ENCODE peak calls at places on chromosomes 11 and 22, in six cellular contexts. One of them, this sample, is unnamed.

GRCh38 chr22:39664485-39665200 is 94.1 kb downstream of the CACNA1I start:
- DNase-seq in HEK293T: peak; percentile 83
- DNase-seq in iPS DF 19.7: no peak
- DNase-seq in ovary: no peak
- DNase-seq in stimulated activated CD8-positive, alpha-beta memory T cell treated with anti-CD3 and anti-CD28 coated beads, Interleukin-4, amount 100 ng/mL, for 1 hour: no peak
- DNase-seq in EL: no peak
- DNase-seq in this sample: peak; percentile 55

GRCh38 chr22:47027766-47028165 is 265.3 kb downstream of the TBC1D22A start:
- DNase-seq in iPS DF 19.7: no peak
- DNase-seq in ovary: no peak
- DNase-seq in EL: no peak
- DNase-seq in stimulated activated CD8-positive, alpha-beta memory T cell treated with anti-CD3 and anti-CD28 coated beads, Interleukin-4, amount 100 ng/mL, for 1 hour: no peak
- DNase-seq in HEK293T: no peak
- DNase-seq in this sample: no peak

GRCh38 chr11:19441752-19442553 is 201.2 kb upstream of the E2F8 start:
- DNase-seq in ovary: peak; percentile 47
- DNase-seq in HEK293T: peak; percentile 12
- DNase-seq in iPS DF 19.7: no peak
- DNase-seq in EL: peak; percentile 97
- DNase-seq in stimulated activated CD8-positive, alpha-beta memory T cell treated with anti-CD3 and anti-CD28 coated beads, Interleukin-4, amount 100 ng/mL, for 1 hour: no peak
- DNase-seq in this sample: no peak

GRCh38 chr11:107042748-107043147 is 24.5 kb upstream of the GUCY1A2 start:
- DNase-seq in HEK293T: no peak
- DNase-seq in iPS DF 19.7: no peak
- DNase-seq in EL: no peak
- DNase-seq in stimulated activated CD8-positive, alpha-beta memory T cell treated with anti-CD3 and anti-CD28 coated beads, Interleukin-4, amount 100 ng/mL, for 1 hour: no peak
- DNase-seq in ovary: no peak
- DNase-seq in this sample: no peak

GRCh38 chr11:93370260-93370659 is 39.7 kb downstream of the DEUP1 start:
- DNase-seq in ovary: no peak
- DNase-seq in EL: peak; percentile 61
- DNase-seq in HEK293T: no peak
- DNase-seq in iPS DF 19.7: no peak
- DNase-seq in stimulated activated CD8-positive, alpha-beta memory T cell treated with anti-CD3 and anti-CD28 coated beads, Interleukin-4, amount 100 ng/mL, for 1 hour: no peak
- DNase-seq in this sample: no peak

GRCh38 chr11:131036544-131036943 is 120.3 kb upstream of the SNX19 start:
- DNase-seq in stimulated activated CD8-positive, alpha-beta memory T cell treated with anti-CD3 and anti-CD28 coated beads, Interleukin-4, amount 100 ng/mL, for 1 hour: no peak
- DNase-seq in ovary: no peak
- DNase-seq in EL: no peak
- DNase-seq in iPS DF 19.7: no peak
- DNase-seq in HEK293T: no peak
- DNase-seq in this sample: no peak

GRCh38 chr11:117836077-117836960 is 11.8 kb upstream of the FXYD2 start:
- DNase-seq in HEK293T: no peak
- DNase-seq in EL: no peak
- DNase-seq in ovary: peak; percentile 16
- DNase-seq in iPS DF 19.7: no peak
- DNase-seq in stimulated activated CD8-positive, alpha-beta memory T cell treated with anti-CD3 and anti-CD28 coated beads, Interleukin-4, amount 100 ng/mL, for 1 hour: no peak
- DNase-seq in this sample: no peak

GRCh38 chr22:46352691-46353386 is 17.3 kb downstream of the TRMU start:
- DNase-seq in EL: peak; percentile 18
- DNase-seq in ovary: no peak
- DNase-seq in iPS DF 19.7: no peak
- DNase-seq in stimulated activated CD8-positive, alpha-beta memory T cell treated with anti-CD3 and anti-CD28 coated beads, Interleukin-4, amount 100 ng/mL, for 1 hour: no peak
- DNase-seq in HEK293T: no peak
- DNase-seq in this sample: no peak

GRCh38 chr11:48019230-48019584 is 38.8 kb downstream of the PTPRJ start:
- DNase-seq in iPS DF 19.7: no peak
- DNase-seq in stimulated activated CD8-positive, alpha-beta memory T cell treated with anti-CD3 and anti-CD28 coated beads, Interleukin-4, amount 100 ng/mL, for 1 hour: no peak
- DNase-seq in ovary: no peak
- DNase-seq in EL: no peak
- DNase-seq in HEK293T: no peak
- DNase-seq in this sample: no peak

GRCh38 chr11:19087658-19088057 is 27.1 kb upstream of the MRGPRX2 start:
- DNase-seq in HEK293T: no peak
- DNase-seq in stimulated activated CD8-positive, alpha-beta memory T cell treated with anti-CD3 and anti-CD28 coated beads, Interleukin-4, amount 100 ng/mL, for 1 hour: no peak
- DNase-seq in iPS DF 19.7: no peak
- DNase-seq in EL: peak; percentile 94
- DNase-seq in ovary: no peak
- DNase-seq in this sample: no peak

GRCh38 chr22:49704345-49705215 is 123.1 kb downstream of the BRD1 start:
- DNase-seq in EL: no peak
- DNase-seq in stimulated activated CD8-positive, alpha-beta memory T cell treated with anti-CD3 and anti-CD28 coated beads, Interleukin-4, amount 100 ng/mL, for 1 hour: no peak
- DNase-seq in ovary: no peak
- DNase-seq in iPS DF 19.7: no peak
- DNase-seq in HEK293T: no peak
- DNase-seq in this sample: no peak

GRCh38 chr22:20578192-20578591 is 70.8 kb downstream of the MED15 start:
- DNase-seq in stimulated activated CD8-positive, alpha-beta memory T cell treated with anti-CD3 and anti-CD28 coated beads, Interleukin-4, amount 100 ng/mL, for 1 hour: no peak
- DNase-seq in iPS DF 19.7: no peak
- DNase-seq in HEK293T: no peak
- DNase-seq in EL: no peak
- DNase-seq in ovary: no peak
- DNase-seq in this sample: no peak

GRCh38 chr22:20656516-20656901 is 117.4 kb upstream of the SERPIND1 start:
- DNase-seq in HEK293T: no peak
- DNase-seq in stimulated activated CD8-positive, alpha-beta memory T cell treated with anti-CD3 and anti-CD28 coated beads, Interleukin-4, amount 100 ng/mL, for 1 hour: no peak
- DNase-seq in iPS DF 19.7: no peak
- DNase-seq in EL: no peak
- DNase-seq in ovary: no peak
- DNase-seq in this sample: no peak

GRCh38 chr11:20125927-20126326 is 34.3 kb downstream of the DBX1 start:
- DNase-seq in HEK293T: no peak
- DNase-seq in stimulated activated CD8-positive, alpha-beta memory T cell treated with anti-CD3 and anti-CD28 coated beads, Interleukin-4, amount 100 ng/mL, for 1 hour: no peak
- DNase-seq in iPS DF 19.7: no peak
- DNase-seq in EL: peak; percentile 73
- DNase-seq in ovary: no peak
- DNase-seq in this sample: no peak

GRCh38 chr11:12808519-12808918 is 134.3 kb downstream of the TEAD1 start:
- DNase-seq in EL: peak; percentile 72
- DNase-seq in ovary: no peak
- DNase-seq in iPS DF 19.7: no peak
- DNase-seq in stimulated activated CD8-positive, alpha-beta memory T cell treated with anti-CD3 and anti-CD28 coated beads, Interleukin-4, amount 100 ng/mL, for 1 hour: no peak
- DNase-seq in HEK293T: no peak
- DNase-seq in this sample: no peak

GRCh38 chr11:111912535-111912934 is at the start of gene HSPB2:
- DNase-seq in stimulated activated CD8-positive, alpha-beta memory T cell treated with anti-CD3 and anti-CD28 coated beads, Interleukin-4, amount 100 ng/mL, for 1 hour: no peak
- DNase-seq in ovary: peak; percentile 41
- DNase-seq in iPS DF 19.7: no peak
- DNase-seq in EL: no peak
- DNase-seq in HEK293T: no peak
- DNase-seq in this sample: no peak

GRCh38 chr11:120344302-120345004 is 8.2 kb downstream of the ARHGEF12 start:
- DNase-seq in iPS DF 19.7: no peak
- DNase-seq in EL: peak; percentile 83
- DNase-seq in HEK293T: no peak
- DNase-seq in stimulated activated CD8-positive, alpha-beta memory T cell treated with anti-CD3 and anti-CD28 coated beads, Interleukin-4, amount 100 ng/mL, for 1 hour: no peak
- DNase-seq in ovary: no peak
- DNase-seq in this sample: no peak

GRCh38 chr11:92762175-92762574 is 207.3 kb upstream of the MTNR1B start:
- DNase-seq in ovary: no peak
- DNase-seq in iPS DF 19.7: no peak
- DNase-seq in HEK293T: no peak
- DNase-seq in EL: no peak
- DNase-seq in stimulated activated CD8-positive, alpha-beta memory T cell treated with anti-CD3 and anti-CD28 coated beads, Interleukin-4, amount 100 ng/mL, for 1 hour: no peak
- DNase-seq in this sample: no peak

GRCh38 chr22:33054276-33054675 is 3.9 kb downstream of the SYN3 start:
- DNase-seq in stimulated activated CD8-positive, alpha-beta memory T cell treated with anti-CD3 and anti-CD28 coated beads, Interleukin-4, amount 100 ng/mL, for 1 hour: no peak
- DNase-seq in EL: no peak
- DNase-seq in ovary: no peak
- DNase-seq in iPS DF 19.7: no peak
- DNase-seq in HEK293T: no peak
- DNase-seq in this sample: no peak

GRCh38 chr11:6397156-6397555 is 6.9 kb downstream of the SMPD1 start:
- DNase-seq in ovary: no peak
- DNase-seq in iPS DF 19.7: no peak
- DNase-seq in HEK293T: no peak
- DNase-seq in EL: peak; percentile 30
- DNase-seq in stimulated activated CD8-positive, alpha-beta memory T cell treated with anti-CD3 and anti-CD28 coated beads, Interleukin-4, amount 100 ng/mL, for 1 hour: no peak
- DNase-seq in this sample: no peak

GRCh38 chr11:1879941-1880720 is 11.6 kb downstream of the PRR33 start:
- DNase-seq in iPS DF 19.7: no peak
- DNase-seq in stimulated activated CD8-positive, alpha-beta memory T cell treated with anti-CD3 and anti-CD28 coated beads, Interleukin-4, amount 100 ng/mL, for 1 hour: no peak
- DNase-seq in HEK293T: no peak
- DNase-seq in ovary: peak; percentile 75
- DNase-seq in EL: no peak
- DNase-seq in this sample: no peak

GRCh38 chr11:45475135-45475534 is 189.0 kb upstream of the SYT13 start:
- DNase-seq in ovary: no peak
- DNase-seq in EL: no peak
- DNase-seq in stimulated activated CD8-positive, alpha-beta memory T cell treated with anti-CD3 and anti-CD28 coated beads, Interleukin-4, amount 100 ng/mL, for 1 hour: no peak
- DNase-seq in HEK293T: no peak
- DNase-seq in iPS DF 19.7: no peak
- DNase-seq in this sample: no peak

GRCh38 chr22:38051261-38051660 is 5.9 kb upstream of the PICK1 start:
- DNase-seq in ovary: no peak
- DNase-seq in EL: no peak
- DNase-seq in HEK293T: no peak
- DNase-seq in stimulated activated CD8-positive, alpha-beta memory T cell treated with anti-CD3 and anti-CD28 coated beads, Interleukin-4, amount 100 ng/mL, for 1 hour: no peak
- DNase-seq in iPS DF 19.7: no peak
- DNase-seq in this sample: no peak

GRCh38 chr11:110124605-110125004 is 31.4 kb downstream of the ZC3H12C start:
- DNase-seq in EL: no peak
- DNase-seq in ovary: no peak
- DNase-seq in HEK293T: no peak
- DNase-seq in iPS DF 19.7: no peak
- DNase-seq in stimulated activated CD8-positive, alpha-beta memory T cell treated with anti-CD3 and anti-CD28 coated beads, Interleukin-4, amount 100 ng/mL, for 1 hour: no peak
- DNase-seq in this sample: no peak

GRCh38 chr11:3939211-3939610 is 83.7 kb downstream of the STIM1 start:
- DNase-seq in HEK293T: no peak
- DNase-seq in ovary: no peak
- DNase-seq in EL: peak; percentile 84
- DNase-seq in stimulated activated CD8-positive, alpha-beta memory T cell treated with anti-CD3 and anti-CD28 coated beads, Interleukin-4, amount 100 ng/mL, for 1 hour: no peak
- DNase-seq in iPS DF 19.7: no peak
- DNase-seq in this sample: no peak